ENCODE peak calls at places on chromosome 17, in five cellular contexts. One of them, this sample, is unnamed.
A peak's percentile ranks its signal among the peaks of the same experiment; 100 is the strongest.

GRCh38 chr17:76402711-76403110 is 18.3 kb downstream of the SPHK1 start:
- DNase-seq in neuronal stem cell: no peak
- DNase-seq in IMR-90: no peak
- DNase-seq in H9: no peak
- DNase-seq in H1: no peak
- DNase-seq in this sample: no peak

GRCh38 chr17:6104956-6105355 is 34.8 kb downstream of the WSCD1 start:
- DNase-seq in IMR-90: no peak
- DNase-seq in H1: no peak
- DNase-seq in neuronal stem cell: no peak
- DNase-seq in H9: no peak
- DNase-seq in this sample: no peak

GRCh38 chr17:19646788-19647696 is 1.5 kb upstream of the ALDH3A2 start:
- DNase-seq in IMR-90: no peak
- DNase-seq in neuronal stem cell: no peak
- DNase-seq in H1: no peak
- DNase-seq in H9: peak; percentile 64
- DNase-seq in this sample: peak; percentile 35

GRCh38 chr17:8463089-8463488 is 27.4 kb downstream of the NDEL1 start:
- DNase-seq in neuronal stem cell: no peak
- DNase-seq in H9: no peak
- DNase-seq in IMR-90: peak; percentile 13
- DNase-seq in H1: no peak
- DNase-seq in this sample: no peak

GRCh38 chr17:51251010-51251409 is 8.8 kb downstream of the MBTD1 start:
- DNase-seq in neuronal stem cell: no peak
- DNase-seq in H9: no peak
- DNase-seq in H1: no peak
- DNase-seq in IMR-90: peak; percentile 44
- DNase-seq in this sample: no peak

GRCh38 chr17:22278302-22279275 is 586.3 kb downstream of the KCNJ18 start:
- DNase-seq in H9: peak; percentile 16
- DNase-seq in H1: no peak
- DNase-seq in IMR-90: no peak
- DNase-seq in neuronal stem cell: no peak
- DNase-seq in this sample: no peak

GRCh38 chr17:68382582-68383085 is 74.7 kb downstream of the WIPI1 start:
- DNase-seq in H1: no peak
- DNase-seq in H9: peak; percentile 8
- DNase-seq in neuronal stem cell: no peak
- DNase-seq in IMR-90: no peak
- DNase-seq in this sample: peak; percentile 53

GRCh38 chr17:61303334-61304096 is 96.1 kb upstream of the TBX2 start:
- DNase-seq in H9: peak; percentile 19
- DNase-seq in H1: no peak
- DNase-seq in IMR-90: peak; percentile 81
- DNase-seq in neuronal stem cell: no peak
- DNase-seq in this sample: peak; percentile 85

GRCh38 chr17:81150379-81151038 is 14.8 kb upstream of the PVALEF start:
- DNase-seq in IMR-90: no peak
- DNase-seq in neuronal stem cell: no peak
- DNase-seq in H1: no peak
- DNase-seq in H9: no peak
- DNase-seq in this sample: no peak

GRCh38 chr17:17077861-17078732 is 35.8 kb downstream of the MPRIP start:
- DNase-seq in neuronal stem cell: no peak
- DNase-seq in H1: no peak
- DNase-seq in IMR-90: no peak
- DNase-seq in H9: no peak
- DNase-seq in this sample: no peak

GRCh38 chr17:17690156-17690737 is 9.0 kb downstream of the RAI1 start:
- DNase-seq in H9: no peak
- DNase-seq in neuronal stem cell: no peak
- DNase-seq in IMR-90: no peak
- DNase-seq in H1: no peak
- DNase-seq in this sample: no peak

GRCh38 chr17:21280081-21280518 is 4.4 kb upstream of the MAP2K3 start:
- DNase-seq in neuronal stem cell: peak; percentile 72
- DNase-seq in H1: no peak
- DNase-seq in H9: peak; percentile 94
- DNase-seq in IMR-90: peak; percentile 74
- DNase-seq in this sample: peak; percentile 79

GRCh38 chr17:30207655-30208054 is 27.8 kb downstream of the SLC6A4 start:
- DNase-seq in neuronal stem cell: no peak
- DNase-seq in H9: peak; percentile 26
- DNase-seq in IMR-90: no peak
- DNase-seq in H1: no peak
- DNase-seq in this sample: no peak

DNA sequence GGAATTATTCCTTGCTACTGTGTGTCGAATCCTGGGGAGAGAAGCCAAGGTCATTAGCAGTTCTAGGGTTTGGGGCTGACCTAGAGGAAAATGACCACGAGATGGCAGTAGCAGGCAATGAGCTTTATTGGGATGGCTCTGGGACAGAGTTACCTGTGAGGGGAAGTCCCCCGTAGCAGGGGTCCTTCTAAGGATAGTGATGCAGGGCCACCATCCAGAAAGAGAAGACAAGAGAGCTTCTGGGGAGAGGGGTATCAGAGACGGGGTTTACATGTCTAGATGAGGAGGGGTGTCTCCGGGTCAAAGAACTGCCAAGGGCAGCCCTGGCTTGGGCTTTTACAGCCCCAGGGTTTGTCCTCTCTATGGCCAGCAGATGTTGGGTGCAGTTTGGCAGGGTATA is 6.4 kb upstream of the GGT6 start:
- DNase-seq in H9: peak; percentile 92
- DNase-seq in IMR-90: peak; percentile 39
- DNase-seq in H1: no peak
- DNase-seq in neuronal stem cell: peak; percentile 58
- DNase-seq in this sample: peak; percentile 63
- H4K91ac ChIP-seq in H9: no peak overlapping the region
- H4K91ac ChIP-seq in IMR-90: no peak overlapping the region
- H4K91ac ChIP-seq in H1: no peak overlapping the region
- H4K91ac ChIP-seq in neuronal stem cell: no peak overlapping the region
- H4K91ac ChIP-seq in this sample: no peak overlapping the region

GRCh38 chr17:34205401-34205800 is 49.7 kb upstream of the CCL2 start:
- DNase-seq in neuronal stem cell: no peak
- DNase-seq in IMR-90: no peak
- DNase-seq in H9: no peak
- DNase-seq in H1: no peak
- DNase-seq in this sample: no peak
- H3K23ac ChIP-seq in neuronal stem cell: no peak overlapping the region
- H3K23ac ChIP-seq in IMR-90: no peak overlapping the region
- H3K23ac ChIP-seq in H9: no peak overlapping the region
- H3K23ac ChIP-seq in H1: no peak overlapping the region
- H3K23ac ChIP-seq in this sample: no peak overlapping the region

DNA sequence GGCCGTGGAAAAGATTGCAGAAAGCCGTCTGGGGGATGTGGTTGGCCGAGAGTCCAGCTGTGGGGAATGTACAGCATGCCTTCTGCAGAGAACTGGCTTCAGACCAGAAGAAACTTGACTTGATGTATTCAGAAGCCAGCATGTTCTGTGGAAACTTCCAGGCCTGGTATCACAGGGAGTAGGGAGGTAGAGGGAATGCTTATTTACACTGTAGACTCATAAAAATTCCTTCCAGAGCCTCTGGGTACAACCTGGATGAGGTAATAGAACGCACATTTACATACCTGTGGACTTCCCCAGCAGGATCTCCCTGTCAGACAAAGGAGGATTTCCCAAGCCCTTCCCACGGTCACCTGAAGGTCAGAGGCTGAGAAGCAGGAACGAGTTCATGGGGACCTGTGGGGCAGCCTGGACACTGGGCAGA is 11.8 kb upstream of the GAS7 start:
- DNase-seq in IMR-90: peak; percentile 58
- DNase-seq in neuronal stem cell: no peak
- DNase-seq in H9: peak; percentile 75
- DNase-seq in H1: peak; percentile 31
- DNase-seq in this sample: peak; percentile 22
- H2BK15ac ChIP-seq in IMR-90: no peak overlapping the region
- H2BK15ac ChIP-seq in neuronal stem cell: no peak overlapping the region
- H2BK15ac ChIP-seq in H9: no peak overlapping the region
- H2BK15ac ChIP-seq in H1: no peak overlapping the region
- H2BK15ac ChIP-seq in this sample: no peak overlapping the region

DNA sequence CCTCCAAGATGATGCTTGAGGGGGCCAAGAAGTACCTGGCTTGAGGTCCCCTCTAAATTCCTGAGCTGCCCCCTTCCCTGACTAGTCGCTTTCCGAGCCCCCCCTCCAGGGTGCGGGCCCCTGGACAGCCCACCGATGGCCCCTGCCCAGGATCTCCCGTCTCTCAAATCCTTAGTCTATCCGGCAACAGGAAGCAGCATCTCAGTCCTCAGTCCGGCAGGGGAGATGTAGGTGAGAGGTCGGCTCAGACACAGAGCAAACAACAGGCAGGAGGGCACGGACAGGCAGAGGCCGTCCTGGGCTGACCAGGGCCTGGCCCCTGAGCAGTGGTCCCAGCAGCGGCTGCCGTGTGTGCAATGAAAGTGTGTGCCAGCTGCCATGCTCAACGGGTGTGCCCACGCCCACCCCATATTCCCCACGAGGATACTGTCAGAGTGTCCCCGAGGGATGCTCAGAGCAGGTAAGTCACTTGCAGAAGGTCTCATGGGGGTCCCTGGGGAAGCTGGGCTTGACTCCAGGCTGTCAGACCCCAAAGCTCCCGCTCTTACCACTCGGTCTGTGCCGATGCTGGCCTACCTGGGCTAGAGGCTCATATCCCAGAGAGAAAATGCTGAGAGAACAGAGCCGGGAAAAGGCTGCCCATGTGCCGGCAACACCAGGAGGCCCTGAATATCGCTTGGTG is 7.2 kb downstream of the SLC43A2 start:
- DNase-seq in H9: no peak
- DNase-seq in neuronal stem cell: no peak
- DNase-seq in IMR-90: no peak
- DNase-seq in H1: no peak
- DNase-seq in this sample: no peak
- H4K91ac ChIP-seq in H9: no peak overlapping the region
- H4K91ac ChIP-seq in neuronal stem cell: no peak overlapping the region
- H4K91ac ChIP-seq in IMR-90: no peak overlapping the region
- H4K91ac ChIP-seq in H1: no peak overlapping the region
- H4K91ac ChIP-seq in this sample: peak overlapping the region; percentile 2

GRCh38 chr17:56594528-56595418 is 1.3 kb downstream of the NOG start:
- DNase-seq in neuronal stem cell: peak; percentile 48
- DNase-seq in IMR-90: peak; percentile 10
- DNase-seq in H9: peak; percentile 77
- DNase-seq in H1: no peak
- DNase-seq in this sample: peak; percentile 56

GRCh38 chr17:56592487-56593072 is 919 bp upstream of the NOG start:
- DNase-seq in IMR-90: peak; percentile 39
- DNase-seq in neuronal stem cell: peak; percentile 87
- DNase-seq in H1: no peak
- DNase-seq in H9: peak; percentile 84
- DNase-seq in this sample: peak; percentile 82

GRCh38 chr17:56593741-56594527 is 435 bp downstream of the NOG start:
- DNase-seq in H9: peak; percentile 79
- DNase-seq in H1: no peak
- DNase-seq in IMR-90: peak; percentile 71
- DNase-seq in neuronal stem cell: no peak
- DNase-seq in this sample: peak; percentile 83

GRCh38 chr17:56595831-56596740 is 2.6 kb downstream of the NOG start:
- DNase-seq in neuronal stem cell: peak; percentile 77
- DNase-seq in H9: peak; percentile 89
- DNase-seq in IMR-90: peak; percentile 10
- DNase-seq in H1: no peak
- DNase-seq in this sample: peak; percentile 34

DNA sequence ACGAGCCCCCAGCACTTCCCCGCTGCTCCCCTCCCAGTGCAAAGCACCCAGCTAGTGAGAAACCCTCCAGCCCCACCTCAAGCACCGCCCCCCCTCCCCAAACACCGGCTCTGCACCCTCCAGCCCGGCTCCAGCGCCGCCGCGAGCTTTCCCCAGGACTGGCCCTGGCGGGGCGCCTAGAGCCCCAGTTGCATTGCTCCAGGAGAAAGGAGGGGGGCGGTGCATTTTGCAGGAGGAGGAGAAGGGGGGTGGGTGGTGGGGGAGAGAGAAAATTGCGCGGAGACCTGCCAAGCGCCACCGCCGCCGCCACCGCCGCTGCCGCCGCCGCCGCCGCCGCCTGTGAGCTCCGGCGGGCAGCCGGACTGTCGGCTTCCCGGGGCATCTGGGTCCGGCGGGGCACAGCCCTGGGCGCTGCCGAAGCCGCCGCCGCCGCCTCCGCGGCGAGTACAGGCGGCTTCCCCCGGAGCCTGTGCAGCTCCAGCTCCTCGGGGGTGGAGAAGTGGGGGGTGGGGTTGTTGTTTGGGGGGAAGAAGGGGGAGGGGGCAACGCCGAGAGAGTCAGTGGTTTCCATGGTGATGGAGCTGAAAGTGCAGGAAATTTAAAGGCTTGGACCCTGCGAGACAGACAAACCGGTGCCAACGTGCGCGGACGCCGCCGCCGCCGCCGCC is at the start of gene NOG:
- DNase-seq in neuronal stem cell: peak; percentile 77
- DNase-seq in IMR-90: peak; percentile 54
- DNase-seq in H1: no peak
- DNase-seq in H9: peak; percentile 73
- DNase-seq in this sample: peak; percentile 77
- H3K23ac ChIP-seq in neuronal stem cell: peak within 1 kb of the TSS; percentile 77
- H3K23ac ChIP-seq in IMR-90: peak within 1 kb of the TSS; percentile 65
- H3K23ac ChIP-seq in H1: no peak within 1 kb of the TSS
- H3K23ac ChIP-seq in H9: no peak within 1 kb of the TSS
- H3K23ac ChIP-seq in this sample: peak within 1 kb of the TSS; percentile 97

GRCh38 chr17:33366998-33367397 is 73.9 kb upstream of the ASIC2 start:
- DNase-seq in neuronal stem cell: no peak
- DNase-seq in H9: no peak
- DNase-seq in H1: no peak
- DNase-seq in IMR-90: no peak
- DNase-seq in this sample: no peak
- H2BK15ac ChIP-seq in neuronal stem cell: no peak overlapping the region
- H2BK15ac ChIP-seq in H9: no peak overlapping the region
- H2BK15ac ChIP-seq in H1: no peak overlapping the region
- H2BK15ac ChIP-seq in IMR-90: no peak overlapping the region
- H2BK15ac ChIP-seq in this sample: no peak overlapping the region

GRCh38 chr17:47192549-47192948 is 3.5 kb upstream of the CDC27 start:
- DNase-seq in neuronal stem cell: no peak
- DNase-seq in H9: no peak
- DNase-seq in IMR-90: no peak
- DNase-seq in H1: no peak
- DNase-seq in this sample: peak; percentile 63

GRCh38 chr17:47188266-47188665 is 829 bp downstream of the CDC27 start:
- DNase-seq in H1: no peak
- DNase-seq in neuronal stem cell: peak; percentile 9
- DNase-seq in H9: no peak
- DNase-seq in IMR-90: peak; percentile 73
- DNase-seq in this sample: peak; percentile 85

GRCh38 chr17:47189732-47190621 is 882 bp upstream of the CDC27 start:
- DNase-seq in IMR-90: no peak
- DNase-seq in H1: no peak
- DNase-seq in H9: no peak
- DNase-seq in neuronal stem cell: no peak
- DNase-seq in this sample: no peak

GRCh38 chr17:47190770-47191169 is 1.7 kb upstream of the CDC27 start:
- DNase-seq in H9: no peak
- DNase-seq in neuronal stem cell: no peak
- DNase-seq in H1: no peak
- DNase-seq in IMR-90: no peak
- DNase-seq in this sample: no peak

GRCh38 chr17:47188799-47189731 is at the start of gene CDC27:
- DNase-seq in IMR-90: peak; percentile 97
- DNase-seq in H9: peak; percentile 99
- DNase-seq in neuronal stem cell: peak; percentile 100
- DNase-seq in H1: peak; percentile 89
- DNase-seq in this sample: peak; percentile 98
- H4K91ac ChIP-seq in IMR-90: peak within 1 kb of the TSS; percentile 98
- H4K91ac ChIP-seq in H9: no peak within 1 kb of the TSS
- H4K91ac ChIP-seq in neuronal stem cell: peak within 1 kb of the TSS; percentile 34
- H4K91ac ChIP-seq in H1: no peak within 1 kb of the TSS
- H4K91ac ChIP-seq in this sample: peak within 1 kb of the TSS; percentile 58

GRCh38 chr17:39924691-39925055 is 2.7 kb downstream of the ORMDL3 start:
- DNase-seq in H1: no peak
- DNase-seq in neuronal stem cell: no peak
- DNase-seq in IMR-90: no peak
- DNase-seq in H9: no peak
- DNase-seq in this sample: no peak
- H3K23ac ChIP-seq in H1: no peak overlapping the region
- H3K23ac ChIP-seq in neuronal stem cell: no peak overlapping the region
- H3K23ac ChIP-seq in IMR-90: peak overlapping the region; percentile 17
- H3K23ac ChIP-seq in H9: no peak overlapping the region
- H3K23ac ChIP-seq in this sample: no peak overlapping the region

This sample was measured in mesenchymal stem cell.